ENCODE peak calls at places on chromosome 2, in ten cellular contexts. W is IMR-90; H is mesendoderm; V is Karpas-422; D is SJSA1; N is caudate nucleus; L is CD8-positive, alpha-beta T cell; F is ovary; U is HCT116; Z is thoracic aorta. I is an unnamed sample.

GRCh38 chr2:60641866-60642788 is 88.7 kb upstream of the BCL11A start:
- DNase-seq in W (peak; percentile 49), H (peak; percentile 44), V (peak; percentile 82), D (peak; percentile 50), N (no peak), L (no peak), F (no peak), U (peak; percentile 45), Z (no peak), I (peak; percentile 36)

GRCh38 chr2:53209679-53210473 is 557.7 kb upstream of the CHAC2 start:
- DNase-seq in W (no peak), H (no peak), V (peak; percentile 11), D (no peak), N (no peak), L (no peak), F (no peak), U (no peak), Z (no peak), I (no peak)

GRCh38 chr2:1868683-1869141 is 124.4 kb upstream of the PXDN start:
- DNase-seq in W (no peak), H (peak; percentile 41), V (no peak), D (no peak), N (no peak), L (no peak), F (no peak), U (no peak), Z (no peak), I (no peak)

GRCh38 chr2:173033080-173033479 is 42.6 kb upstream of the MAP3K20 start:
- DNase-seq in W (peak; percentile 28), H (no peak), V (no peak), D (no peak), N (no peak), L (no peak), F (no peak), U (no peak), Z (no peak), I (no peak)

GRCh38 chr2:138421971-138422335 is 79.6 kb upstream of the SPOPL start:
- DNase-seq in W (peak; percentile 76), H (peak; percentile 76), V (no peak), D (no peak), N (no peak), L (no peak), F (no peak), U (peak; percentile 55), Z (no peak), I (no peak)

GRCh38 chr2:224017976-224018375 is 21.1 kb downstream of the SERPINE2 start:
- DNase-seq in W (no peak), H (no peak), V (no peak), D (no peak), N (no peak), L (no peak), F (no peak), U (no peak), Z (no peak), I (no peak)

GRCh38 chr2:71226391-71226964 is 425 bp downstream of the PAIP2B start:
- DNase-seq in W (no peak), H (peak; percentile 35), V (peak; percentile 70), D (peak; percentile 42), N (no peak), L (peak; percentile 6), F (peak; percentile 67), U (no peak), Z (no peak), I (no peak)

GRCh38 chr2:27400348-27401135 is 8.8 kb downstream of the PPM1G start:
- DNase-seq in W (no peak), H (no peak), V (no peak), D (no peak), N (no peak), L (no peak), F (no peak), U (no peak), Z (no peak), I (no peak)

GRCh38 chr2:46802665-46803550 is 112.7 kb downstream of the MCFD2 start:
- DNase-seq in W (no peak), H (no peak), V (no peak), D (peak; percentile 21), N (no peak), L (no peak), F (no peak), U (no peak), Z (no peak), I (no peak)

GRCh38 chr2:20382965-20383800 is 32.5 kb upstream of the PUM2 start:
- DNase-seq in W (peak; percentile 92), H (no peak), V (no peak), D (no peak), N (no peak), L (no peak), F (no peak), U (no peak), Z (no peak), I (no peak)

GRCh38 chr2:205967391-205968075 is 118.4 kb downstream of the INO80D start:
- DNase-seq in W (peak; percentile 25), H (no peak), V (no peak), D (no peak), N (no peak), L (no peak), F (no peak), U (no peak), Z (no peak), I (no peak)

GRCh38 chr2:189406612-189407011 is 34.7 kb upstream of the WDR75 start:
- DNase-seq in W (no peak), H (no peak), V (no peak), D (no peak), N (no peak), L (no peak), F (no peak), U (no peak), Z (no peak), I (no peak)

GRCh38 chr2:37201766-37202165 is 5.5 kb downstream of the CEBPZOS start:
- DNase-seq in W (peak; percentile 66), H (no peak), V (peak; percentile 53), D (peak; percentile 92), N (no peak), L (no peak), F (no peak), U (no peak), Z (no peak), I (no peak)

GRCh38 chr2:217943379-217944321 is 59.1 kb downstream of the TNS1 start:
- DNase-seq in W (peak; percentile 58), H (peak; percentile 86), V (peak; percentile 52), D (peak; percentile 74), N (peak; percentile 54), L (no peak), F (peak; percentile 82), U (peak; percentile 4), Z (no peak), I (peak; percentile 71)

GRCh38 chr2:145599761-145600160 is 1079.8 kb upstream of the ZEB2 start:
- DNase-seq in W (peak; percentile 79), H (no peak), V (no peak), D (no peak), N (no peak), L (no peak), F (no peak), U (no peak), Z (no peak), I (no peak)

GRCh38 chr2:158760887-158761286 is 34.2 kb upstream of the DAPL1 start:
- DNase-seq in W (no peak), H (no peak), V (no peak), D (no peak), N (no peak), L (no peak), F (no peak), U (no peak), Z (no peak), I (no peak)
- H3K27ac ChIP-seq in W (no peak overlapping the region), H (no peak overlapping the region), V (no peak overlapping the region), D (no peak overlapping the region), N (no peak overlapping the region), L (no peak overlapping the region), F (no peak overlapping the region), U (no peak overlapping the region), Z (no peak overlapping the region), I (no peak overlapping the region)

DNA sequence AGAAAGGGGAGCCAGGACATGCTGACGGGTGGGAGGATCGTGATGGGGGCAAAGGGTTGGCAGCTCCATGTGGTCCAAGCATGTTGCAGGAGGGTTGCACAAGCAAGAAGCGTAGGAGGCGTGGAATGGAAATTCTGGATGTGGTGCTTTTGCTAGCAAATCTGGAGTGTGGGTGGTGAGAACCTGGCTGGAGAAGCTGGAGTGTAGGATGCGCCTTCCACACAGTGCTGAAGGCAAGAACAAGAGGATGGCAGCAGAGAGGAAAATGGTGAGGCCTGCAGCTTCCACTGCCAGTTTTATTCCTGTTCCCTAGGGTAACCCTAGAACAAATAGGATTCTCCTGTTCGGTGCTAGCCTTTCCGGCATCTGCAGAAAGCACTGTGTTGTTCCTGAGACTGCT is 22.4 kb downstream of the CREG2 start:
- DNase-seq in W (no peak), H (no peak), V (no peak), D (no peak), N (no peak), L (no peak), F (no peak), U (no peak), Z (no peak), I (no peak)
- H3K27ac ChIP-seq in W (no peak overlapping the region), H (no peak overlapping the region), V (no peak overlapping the region), D (no peak overlapping the region), N (no peak overlapping the region), L (no peak overlapping the region), F (no peak overlapping the region), U (no peak overlapping the region), Z (no peak overlapping the region), I (no peak overlapping the region)

GRCh38 chr2:62489162-62489561 is 16.8 kb downstream of the TMEM17 start:
- DNase-seq in W (peak; percentile 74), H (no peak), V (no peak), D (no peak), N (no peak), L (no peak), F (no peak), U (no peak), Z (no peak), I (no peak)
- H3K27ac ChIP-seq in W (no peak overlapping the region), H (no peak overlapping the region), V (no peak overlapping the region), D (no peak overlapping the region), N (no peak overlapping the region), L (no peak overlapping the region), F (peak overlapping the region; percentile 28), U (no peak overlapping the region), Z (no peak overlapping the region), I (peak overlapping the region; percentile 34)

GRCh38 chr2:241882090-241882625 is 12.6 kb downstream of the RTP5 start:
- DNase-seq in W (no peak), H (no peak), V (peak; percentile 86), D (no peak), N (no peak), L (no peak), F (no peak), U (no peak), Z (no peak), I (no peak)
- H3K27ac ChIP-seq in W (no peak overlapping the region), H (no peak overlapping the region), V (peak overlapping the region; percentile 71), D (no peak overlapping the region), N (peak overlapping the region; percentile 26), L (peak overlapping the region; percentile 65), F (peak overlapping the region; percentile 41), U (peak overlapping the region; percentile 69), Z (no peak overlapping the region), I (no peak overlapping the region)

I was measured in HepG2.